ENCODE peak calls at places on chromosomes 6 and 20, in nine cellular contexts. W, I, P, U, E, V, N, O and R are unnamed samples.

GRCh38 chr6:473759-474453 is 82.4 kb downstream of the IRF4 start:
- DNase-seq in V (no peak), O (no peak), U (no peak), P (no peak), N (no peak), E (no peak), W (no peak), I (no peak), R (no peak)

GRCh38 chr6:142187209-142187608 is 40.1 kb downstream of the VTA1 start:
- DNase-seq in V (no peak), P (peak; percentile 58), O (peak; percentile 11), E (no peak), W (no peak), I (peak; percentile 72), N (peak; percentile 64), U (no peak), R (no peak)

GRCh38 chr6:74113901-74114300 is 417.9 kb downstream of the CD109 start:
- DNase-seq in O (no peak), V (no peak), I (no peak), N (no peak), E (no peak), W (no peak), U (no peak), P (no peak), R (no peak)

GRCh38 chr20:53148764-53149163 is 176.6 kb downstream of the TSHZ2 start:
- DNase-seq in E (no peak), O (no peak), P (no peak), V (no peak), I (no peak), W (no peak), U (no peak), N (no peak), R (no peak)

GRCh38 chr6:155150967-155151671 is 112.7 kb upstream of the CLDN20 start:
- DNase-seq in V (no peak), P (no peak), E (no peak), W (no peak), N (no peak), O (no peak), U (no peak), I (no peak), R (no peak)

GRCh38 chr6:136343275-136343674 is 53.6 kb upstream of the BCLAF1 start:
- DNase-seq in I (no peak), E (no peak), U (no peak), V (no peak), W (no peak), P (no peak), N (no peak), O (no peak), R (no peak)

GRCh38 chr6:53390010-53390409 is 41.3 kb upstream of the ELOVL5 start:
- DNase-seq in W (no peak), V (no peak), E (no peak), O (no peak), N (no peak), U (no peak), P (no peak), I (no peak), R (no peak)

GRCh38 chr6:68186870-68187269 is 448.2 kb upstream of the ADGRB3 start:
- DNase-seq in P (no peak), E (no peak), V (no peak), I (no peak), U (no peak), O (no peak), N (no peak), W (no peak), R (no peak)

GRCh38 chr20:13102237-13102636 is 93.5 kb downstream of the SPTLC3 start:
- DNase-seq in E (no peak), U (no peak), I (no peak), O (no peak), N (no peak), W (no peak), V (no peak), P (no peak), R (no peak)

GRCh38 chr20:722822-723644 is 45.3 kb downstream of the SLC52A3 start:
- DNase-seq in U (no peak), N (no peak), I (no peak), V (no peak), W (no peak), O (no peak), E (no peak), P (no peak), R (no peak)

GRCh38 chr6:26554669-26555504 is 16.7 kb downstream of the HMGN4 start:
- DNase-seq in E (peak; percentile 38), P (peak; percentile 16), N (peak; percentile 67), I (peak; percentile 49), V (peak; percentile 75), U (peak; percentile 46), O (no peak), W (peak; percentile 77), R (peak; percentile 64)

GRCh38 chr6:157329829-157330228 is 6.5 kb upstream of the TMEM242 start:
- DNase-seq in I (no peak), P (no peak), N (no peak), U (no peak), V (no peak), E (no peak), O (peak; percentile 26), W (no peak), R (no peak)

GRCh38 chr20:62980970-62981369 is 25.8 kb downstream of the BHLHE23 start:
- DNase-seq in W (peak; percentile 33), O (peak; percentile 45), N (peak; percentile 73), P (no peak), U (peak; percentile 59), V (peak; percentile 39), E (peak; percentile 32), I (no peak), R (peak; percentile 54)

GRCh38 chr6:35299674-35300073 is 2.1 kb downstream of the DEF6 start:
- DNase-seq in W (peak; percentile 55), U (no peak), O (no peak), I (no peak), V (no peak), E (no peak), P (no peak), N (no peak), R (peak; percentile 46)

GRCh38 chr6:149492798-149493165 is 8.0 kb upstream of the ZC3H12D start:
- DNase-seq in U (no peak), E (no peak), N (no peak), V (no peak), P (no peak), I (no peak), W (no peak), O (no peak), R (no peak)

GRCh38 chr6:160430741-160431140 is 82.6 kb downstream of the SLC22A3 start:
- DNase-seq in I (no peak), V (no peak), P (no peak), W (no peak), U (no peak), N (no peak), O (no peak), E (no peak), R (no peak)

GRCh38 chr6:36679043-36679821 is 718 bp downstream of the CDKN1A start:
- DNase-seq in V (peak; percentile 59), I (peak; percentile 85), N (peak; percentile 36), E (peak; percentile 30), U (no peak), O (no peak), P (no peak), W (peak; percentile 33), R (peak; percentile 42)

GRCh38 chr20:56453347-56453746 is 15.1 kb upstream of the RTF2 start:
- DNase-seq in W (no peak), E (no peak), O (no peak), N (no peak), U (no peak), P (no peak), I (no peak), V (no peak), R (no peak)

GRCh38 chr20:58135441-58136170 is 92.8 kb downstream of the ANKRD60 start:
- DNase-seq in P (no peak), V (peak; percentile 6), W (no peak), N (peak; percentile 79), E (no peak), O (peak; percentile 91), U (no peak), I (no peak), R (peak; percentile 12)

GRCh38 chr20:5845686-5846651 is 95.8 kb downstream of the SHLD1 start:
- DNase-seq in N (peak; percentile 42), U (no peak), E (no peak), P (peak; percentile 37), O (no peak), V (peak; percentile 66), I (no peak), W (no peak), R (no peak)

GRCh38 chr6:87932361-87932760 is 115.3 kb upstream of the SPACA1 start:
- DNase-seq in I (no peak), P (no peak), E (no peak), U (no peak), N (no peak), W (no peak), O (no peak), V (no peak), R (no peak)

GRCh38 chr6:37180075-37180474 is 10.1 kb downstream of the PIM1 start:
- DNase-seq in P (no peak), W (no peak), I (no peak), N (no peak), V (no peak), U (no peak), E (no peak), O (no peak), R (no peak)

GRCh38 chr6:110682460-110682853 is 132.8 kb downstream of the CDK19 start:
- DNase-seq in O (peak; percentile 52), U (peak; percentile 36), N (peak; percentile 78), P (peak; percentile 87), I (peak; percentile 27), V (peak; percentile 89), E (peak; percentile 40), W (peak; percentile 54), R (peak; percentile 65)

GRCh38 chr6:158143700-158144099 is 24.4 kb downstream of the SERAC1 start:
- DNase-seq in W (no peak), N (no peak), U (no peak), V (peak; percentile 29), P (no peak), E (no peak), O (no peak), I (no peak), R (no peak)

GRCh38 chr6:63765828-63766227 is 130.2 kb downstream of the PHF3 start:
- DNase-seq in I (no peak), W (no peak), O (no peak), P (no peak), V (no peak), N (no peak), E (no peak), U (no peak), R (no peak)

GRCh38 chr6:137277971-137278602 is 58.9 kb upstream of the IFNGR1 start:
- DNase-seq in W (no peak), V (peak; percentile 78), I (no peak), O (peak; percentile 26), E (no peak), P (no peak), U (no peak), N (no peak), R (no peak)

GRCh38 chr6:138038148-138038870 is 68.9 kb downstream of the PERP start:
- DNase-seq in U (no peak), N (peak; percentile 44), P (peak; percentile 24), W (no peak), O (no peak), V (no peak), I (no peak), E (no peak), R (no peak)

GRCh38 chr20:25287631-25288290 is 39.9 kb downstream of the PYGB start:
- DNase-seq in P (no peak), W (no peak), V (no peak), E (no peak), I (peak; percentile 17), U (no peak), O (no peak), N (no peak), R (no peak)

GRCh38 chr6:169791721-169792131 is 40.3 kb downstream of the ERMARD start:
- DNase-seq in E (no peak), I (no peak), O (no peak), U (no peak), W (no peak), P (no peak), V (no peak), N (no peak), R (no peak)